ENCODE peak calls at places on chromosomes 16 and 17, in eight cellular contexts. J is GM23338; X is left ventricle myocardium inferior; L is heart left ventricle; Z is left lung; P is Caco-2; M is CD8-positive, alpha-beta T cell; Y is PC-9. K is an unnamed sample.

GRCh38 chr16:14309001-14309886 is 238.1 kb downstream of the MRTFB start:
- DNase-seq in Z (no peak), J (peak; percentile 90), M (no peak), Y (peak; percentile 94), L (no peak), X (no peak), P (peak; percentile 61), K (peak; percentile 65)

GRCh38 chr16:10642964-10643363 is 51.8 kb downstream of the TEKT5 start:
- DNase-seq in M (no peak), J (no peak), X (no peak), Y (no peak), P (no peak), L (no peak), Z (no peak), K (no peak)

GRCh38 chr17:8828517-8828875 is 29.3 kb upstream of the MFSD6L start:
- DNase-seq in X (no peak), M (no peak), P (no peak), J (no peak), L (no peak), Z (peak; percentile 65), Y (no peak), K (no peak)

GRCh38 chr17:65041518-65041917 is 15.0 kb downstream of the GNA13 start:
- DNase-seq in X (no peak), Z (no peak), M (no peak), J (no peak), Y (no peak), L (no peak), P (no peak), K (no peak)

GRCh38 chr17:74738051-74738996 is 1.3 kb downstream of the RAB37 start:
- DNase-seq in P (peak; percentile 51), X (peak; percentile 53), L (no peak), J (no peak), Z (no peak), M (peak; percentile 84), Y (no peak), K (peak; percentile 76)

GRCh38 chr17:10177131-10177920 is 21.1 kb downstream of the GAS7 start:
- DNase-seq in M (no peak), P (no peak), X (no peak), L (no peak), Z (no peak), Y (no peak), J (no peak), K (no peak)

GRCh38 chr16:11181889-11182279 is 74.1 kb downstream of the SOCS1 start:
- DNase-seq in Z (no peak), L (no peak), J (no peak), X (no peak), P (no peak), M (no peak), Y (no peak), K (no peak)

GRCh38 chr17:58200024-58200633 is 7.6 kb downstream of the EPX start:
- DNase-seq in J (peak; percentile 91), P (peak; percentile 71), L (peak; percentile 45), X (no peak), Y (peak; percentile 65), Z (peak; percentile 82), M (peak; percentile 26), K (peak; percentile 49)

GRCh38 chr16:58107228-58107627 is 22.0 kb downstream of the CFAP20 start:
- DNase-seq in Y (no peak), M (no peak), P (no peak), Z (no peak), L (no peak), J (peak; percentile 61), X (no peak), K (no peak)

GRCh38 chr17:81522491-81523125 is 5.6 kb upstream of the FSCN2 start:
- DNase-seq in M (no peak), X (no peak), Y (no peak), J (no peak), L (no peak), Z (peak; percentile 68), P (no peak), K (peak; percentile 12)

GRCh38 chr17:81520021-81520894 is 7.7 kb upstream of the ACTG1 start:
- DNase-seq in L (peak; percentile 25), Z (peak; percentile 79), Y (no peak), X (no peak), P (no peak), J (no peak), M (no peak), K (peak; percentile 30)

GRCh38 chr17:81524865-81525159 is 3.4 kb upstream of the FSCN2 start:
- DNase-seq in X (no peak), M (no peak), J (no peak), L (no peak), Y (no peak), Z (peak; percentile 61), P (no peak), K (no peak)

GRCh38 chr17:81524063-81524864 is 3.9 kb upstream of the FSCN2 start:
- DNase-seq in X (no peak), Z (peak; percentile 57), L (peak; percentile 26), J (no peak), P (no peak), M (no peak), Y (no peak), K (no peak)

DNA sequence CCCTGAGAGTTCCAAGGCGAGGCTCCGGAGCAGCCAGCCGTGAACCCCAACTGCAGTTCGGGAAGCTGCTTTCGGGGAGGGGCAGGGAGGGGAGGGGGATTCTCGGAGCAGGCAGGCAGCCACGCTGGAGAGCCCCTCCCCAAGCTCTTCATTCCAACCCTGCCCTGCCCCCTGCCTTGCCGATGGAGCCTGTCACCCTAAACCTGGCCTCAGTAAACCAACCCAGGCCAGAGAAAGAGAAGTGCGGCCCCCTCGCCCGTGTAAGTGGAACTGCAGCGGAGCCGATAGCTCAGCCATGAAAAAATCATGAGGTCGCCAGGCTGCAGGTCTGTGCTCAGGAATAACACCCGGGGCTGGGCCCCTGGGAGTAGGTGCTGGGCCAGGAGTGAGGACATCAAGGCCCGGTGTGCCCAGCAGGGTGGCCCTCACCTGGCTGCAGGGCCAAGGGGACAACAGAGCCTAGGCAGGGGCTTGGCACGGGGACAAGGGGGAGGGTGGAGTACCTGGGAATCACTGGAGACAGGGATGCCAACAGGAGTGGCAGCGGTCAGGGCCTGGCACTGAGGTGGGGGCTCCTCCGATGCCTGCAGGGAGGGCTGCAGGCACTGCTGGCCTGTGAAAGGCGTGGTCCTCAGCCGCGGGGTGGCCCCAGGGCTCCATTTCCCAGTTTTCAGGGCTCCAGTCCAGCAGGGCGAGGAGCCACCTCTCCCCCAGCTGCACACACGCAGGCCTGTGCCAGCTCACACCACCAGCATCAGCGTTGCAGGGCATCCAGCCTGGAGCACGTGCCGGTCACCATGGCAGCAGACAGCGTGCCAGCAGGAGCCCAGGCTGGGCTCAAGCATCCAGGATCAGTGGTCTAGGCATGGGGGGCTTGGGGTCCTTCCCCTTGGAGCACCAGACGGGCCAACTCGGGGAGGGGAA is 4.8 kb upstream of the FSCN2 start:
- DNase-seq in Z (peak; percentile 65), L (peak; percentile 73), P (no peak), J (peak; percentile 92), X (no peak), M (no peak), Y (no peak), K (no peak)
- TF ChIP-seq CTCF in Z (no peak), L (no peak), P (no peak), J (peak; percentile 48), X (no peak), M (no peak), Y (no peak), K (peak; percentile 36)

DNA sequence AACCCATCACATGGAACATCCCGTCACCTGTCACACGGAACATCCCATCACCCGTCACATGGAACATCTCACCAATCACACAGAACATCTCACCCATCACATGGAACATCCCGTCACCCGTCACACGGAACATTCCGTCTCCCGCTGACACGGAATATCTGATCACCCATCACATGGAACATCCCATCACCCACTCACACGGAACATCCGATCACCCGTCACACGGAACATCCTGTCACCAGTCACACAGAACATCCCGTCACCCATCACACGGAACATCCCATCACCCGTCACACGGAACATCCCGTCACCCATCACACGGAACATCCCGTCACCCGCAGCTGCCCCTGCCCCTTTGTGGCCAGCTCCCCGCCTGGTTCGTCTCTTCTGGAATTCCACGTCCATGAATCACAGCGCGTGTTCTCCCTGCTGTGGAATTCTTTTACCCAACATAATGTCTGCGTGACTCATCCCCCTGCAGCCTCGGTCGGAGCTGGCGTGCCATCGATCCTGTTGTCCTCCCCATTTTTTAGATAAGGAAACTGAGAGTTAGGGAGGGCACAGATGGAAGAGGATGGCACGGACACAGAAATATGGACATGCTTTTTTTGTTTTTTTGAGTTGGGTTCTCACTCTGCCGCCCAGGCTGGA is 5.6 kb downstream of the CPNE7 start:
- DNase-seq in J (no peak), Z (no peak), P (no peak), X (no peak), M (no peak), L (no peak), Y (peak; percentile 87), K (no peak)
- H3K4me3 ChIP-seq in J (no peak overlapping the region), Z (no peak overlapping the region), P (no peak overlapping the region), X (no peak overlapping the region), M (no peak overlapping the region), L (no peak overlapping the region), Y (no peak overlapping the region), K (no peak overlapping the region)

GRCh38 chr17:48591435-48592077 is 1.5 kb upstream of the HOXB3 start:
- DNase-seq in L (no peak), Z (no peak), J (no peak), X (no peak), P (no peak), M (no peak), Y (no peak), K (no peak)
- H3K27me3 ChIP-seq in L (peaks cover 100% of the 10 kb centered on the region), Z (peaks cover 100% of the 10 kb centered on the region), J (peaks cover 100% of the 10 kb centered on the region), X (peaks cover 100% of the 10 kb centered on the region), P (peaks cover 8% of the 10 kb centered on the region), M (peaks cover 54% of the 10 kb centered on the region), Y (no peaks in the 10 kb centered on the region), K (no peaks in the 10 kb centered on the region)

DNA sequence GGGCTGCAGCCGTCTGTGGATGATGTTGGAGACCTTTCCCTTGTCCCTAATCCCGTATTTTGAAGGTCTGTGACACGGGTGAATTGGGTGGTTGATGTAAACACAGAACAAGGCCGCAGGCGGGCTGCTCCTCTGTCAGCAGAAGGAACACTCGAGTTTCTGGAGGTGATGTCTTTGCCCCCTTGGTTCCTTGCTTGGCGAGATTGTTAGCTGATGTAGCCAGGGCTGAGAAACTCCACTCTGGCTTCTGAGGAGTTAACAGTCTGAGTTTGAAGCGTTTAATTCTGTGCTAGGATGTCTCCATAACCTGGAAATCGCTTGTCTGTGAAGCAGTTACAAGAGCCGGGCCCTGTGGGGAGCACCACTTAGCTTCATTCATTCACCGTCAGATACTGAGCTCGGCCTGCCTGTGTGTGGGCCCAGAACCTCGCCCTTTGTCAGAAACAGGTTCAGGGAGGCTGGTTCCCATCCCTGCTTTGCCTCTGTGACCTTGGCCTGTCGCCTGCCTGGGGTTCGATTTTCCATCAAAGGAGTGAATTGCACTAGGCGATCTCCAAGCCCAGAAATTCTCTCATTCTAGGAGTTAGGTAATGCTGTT is 1.3 kb downstream of the MAPK8IP3 start:
- DNase-seq in X (no peak), J (peak; percentile 33), L (no peak), Y (no peak), M (no peak), Z (no peak), P (no peak), K (no peak)
- TF ChIP-seq CTCF in X (no peak), J (no peak), L (no peak), Y (no peak), M (no peak), Z (no peak), P (no peak), K (no peak)

DNA sequence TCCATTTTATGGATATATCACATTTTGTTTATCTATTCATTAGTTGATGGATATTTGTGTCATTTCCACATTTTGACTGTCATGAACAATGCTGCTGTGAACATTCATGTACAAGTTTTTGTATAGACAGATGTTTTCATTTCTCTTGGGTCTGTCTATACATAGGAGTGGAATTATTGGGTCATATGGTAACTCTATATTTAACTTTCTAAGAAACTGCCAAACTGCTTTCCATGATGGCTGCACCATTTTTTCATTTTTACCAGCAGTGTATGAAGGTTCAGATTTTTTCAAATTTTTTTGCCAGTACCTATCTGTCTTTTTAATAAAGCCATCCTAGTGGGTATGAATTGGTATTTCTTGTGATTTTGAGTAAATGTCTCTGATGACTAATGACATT is 15.5 kb downstream of the NFAT5 start:
- DNase-seq in Z (no peak), Y (no peak), J (no peak), L (no peak), P (no peak), M (no peak), X (no peak), K (no peak)
- H3K4me3 ChIP-seq in Z (no peak overlapping the region), Y (no peak overlapping the region), J (no peak overlapping the region), L (no peak overlapping the region), P (no peak overlapping the region), M (no peak overlapping the region), X (no peak overlapping the region), K (no peak overlapping the region)